ENCODE peak calls at places on chromosomes 12 and 14, in four cellular contexts. M, W, Z and R are unnamed samples.

GRCh38 chr12:94272280-94272679 is 123.9 kb downstream of the PLXNC1 start:
- DNase-seq in M (no peak), W (no peak), Z (no peak), R (no peak)

GRCh38 chr12:128455849-128456248 is 188.9 kb downstream of the TMEM132C start:
- DNase-seq in Z (no peak), W (no peak), M (no peak), R (no peak)

GRCh38 chr12:90970471-90970870 is 15.5 kb upstream of the CCER1 start:
- DNase-seq in Z (no peak), W (no peak), M (no peak), R (peak; percentile 30)

GRCh38 chr12:121802843-121803698 is 738 bp upstream of the SETD1B start:
- DNase-seq in M (peak; percentile 96), W (peak; percentile 89), Z (peak; percentile 88), R (peak; percentile 86)

GRCh38 chr12:71782007-71782406 is 27.3 kb downstream of the RAB21 start:
- DNase-seq in Z (no peak), M (no peak), W (no peak), R (no peak)

GRCh38 chr12:105223358-105223840 is 12.6 kb downstream of the APPL2 start:
- DNase-seq in M (no peak), Z (no peak), W (no peak), R (no peak)

GRCh38 chr14:61218765-61219164 is 62.4 kb downstream of the TMEM30B start:
- DNase-seq in Z (no peak), W (no peak), M (no peak), R (no peak)

GRCh38 chr14:69945905-69946304 is 66.7 kb downstream of the SMOC1 start:
- DNase-seq in M (no peak), W (no peak), Z (no peak), R (no peak)

GRCh38 chr14:24277606-24278321 is 6.4 kb upstream of the RABGGTA start:
- DNase-seq in Z (peak; percentile 43), M (no peak), W (no peak), R (no peak)

GRCh38 chr12:15044461-15044860 is 71.6 kb downstream of the PDE6H start:
- DNase-seq in Z (no peak), W (no peak), M (no peak), R (no peak)

GRCh38 chr14:41868396-41868795 is 261.7 kb downstream of the LRFN5 start:
- DNase-seq in W (no peak), M (no peak), Z (no peak), R (no peak)

GRCh38 chr12:57159341-57159740 is 11.9 kb upstream of the LRP1-AS start:
- DNase-seq in Z (no peak), W (no peak), M (no peak), R (no peak)

GRCh38 chr14:65415613-65416012 is 3.1 kb downstream of the FUT8 start:
- DNase-seq in M (no peak), W (no peak), Z (no peak), R (no peak)

GRCh38 chr12:24462946-24463345 is 486.0 kb downstream of the BCAT1 start:
- DNase-seq in M (no peak), W (no peak), Z (no peak), R (no peak)

GRCh38 chr14:23141706-23142467 is 22.8 kb upstream of the CEBPE start:
- DNase-seq in W (peak; percentile 68), Z (peak; percentile 58), M (peak; percentile 55), R (no peak)

GRCh38 chr12:80442426-80443222 is 1.4 kb upstream of the PTPRQ start:
- DNase-seq in Z (no peak), W (no peak), M (no peak), R (no peak)

GRCh38 chr14:69715725-69716482 is 51.0 kb upstream of the SRSF5 start:
- DNase-seq in Z (peak; percentile 80), W (peak; percentile 63), M (peak; percentile 27), R (peak; percentile 21)

GRCh38 chr12:19190292-19191031 is 60.9 kb downstream of the PLEKHA5 start:
- DNase-seq in W (no peak), Z (no peak), M (peak; percentile 47), R (no peak)

DNA sequence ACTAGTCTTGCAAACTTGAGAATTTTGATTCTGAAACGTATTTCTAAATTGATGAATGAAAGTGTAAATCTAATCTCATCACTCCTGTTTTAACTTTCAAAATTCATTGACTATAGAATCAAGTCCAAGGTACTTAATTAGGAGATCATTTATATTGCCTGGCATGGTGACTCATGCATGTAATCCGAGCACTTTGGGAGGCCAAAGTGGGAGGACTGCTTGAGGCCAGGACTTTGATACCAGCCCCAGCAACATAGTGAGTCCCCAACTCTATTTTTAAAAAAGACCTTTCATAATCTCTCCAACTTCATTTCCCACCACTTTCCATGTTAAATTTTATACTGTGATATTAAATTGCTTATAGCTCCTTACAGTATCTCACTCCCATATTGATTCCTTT is 3.0 kb upstream of the MIPOL1 start:
- DNase-seq in M (no peak), Z (no peak), W (no peak), R (peak; percentile 8)
- TF ChIP-seq CTCF in M (no peak), Z (no peak), W (no peak), R (no peak)

GRCh38 chr12:111268738-111269572 is 99.9 kb downstream of the PHETA1 start:
- DNase-seq in W (no peak), M (no peak), Z (no peak), R (peak; percentile 25)
- TF ChIP-seq CTCF in W (no peak), M (peak; percentile 76), Z (no peak), R (peak; percentile 81)

GRCh38 chr14:52950898-52951729 is at the start of gene FERMT2:
- DNase-seq in M (peak; percentile 71), Z (peak; percentile 87), W (peak; percentile 93), R (peak; percentile 91)
- TF ChIP-seq CTCF in M (no peak), Z (no peak), W (peak; percentile 28), R (no peak)

GRCh38 chr12:18153826-18154225 is 63.8 kb upstream of the RERGL start:
- DNase-seq in W (no peak), M (no peak), Z (no peak), R (no peak)
- TF ChIP-seq CTCF in W (no peak), M (no peak), Z (no peak), R (no peak)

GRCh38 chr12:64611430-64612286 is 1.4 kb downstream of the RASSF3 start:
- DNase-seq in M (peak; percentile 16), W (peak; percentile 52), Z (peak; percentile 43), R (no peak)
- TF ChIP-seq CTCF in M (no peak), W (no peak), Z (no peak), R (no peak)

DNA sequence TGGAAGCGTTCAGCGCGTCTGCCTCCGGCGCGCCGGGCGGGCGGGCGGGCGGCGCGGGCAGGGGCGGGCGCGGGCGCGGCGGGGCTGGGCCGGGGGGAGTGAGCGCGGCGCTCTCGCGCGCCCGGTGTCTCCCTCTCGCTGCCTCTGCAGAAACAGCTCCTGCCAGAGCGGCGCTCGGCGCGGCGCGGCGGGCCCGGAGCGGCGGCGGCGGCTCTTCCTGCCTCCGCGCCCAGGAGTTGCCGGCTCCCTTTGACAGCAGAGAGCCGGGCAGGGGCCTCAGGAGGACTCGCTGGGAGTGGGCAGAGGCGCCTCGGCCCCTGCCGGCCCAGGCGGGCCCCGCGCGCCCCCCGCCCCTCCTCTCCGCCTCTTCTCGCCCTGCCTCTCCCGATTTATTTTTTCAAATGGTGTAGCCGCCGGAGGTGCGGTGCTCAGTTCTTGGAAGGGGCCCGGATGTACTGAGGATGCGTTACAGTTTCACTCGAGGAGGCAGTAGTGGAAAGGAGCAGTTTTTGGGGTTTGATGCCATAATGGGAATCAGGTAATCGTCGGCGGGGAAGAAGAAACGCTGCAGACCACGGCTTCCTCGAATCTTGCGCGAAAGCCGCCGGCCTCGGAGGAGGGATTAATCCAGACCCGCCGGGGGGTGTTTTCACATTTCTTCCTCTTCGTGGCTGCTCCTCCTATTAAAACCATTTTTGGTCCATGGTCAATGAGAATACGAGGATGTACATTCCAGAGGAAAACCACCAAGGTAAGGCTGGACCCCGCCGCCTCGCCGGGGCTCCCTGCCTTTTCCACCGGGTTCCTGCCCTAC is at the start of gene CACNA1C:
- DNase-seq in M (peak; percentile 49), W (peak; percentile 80), Z (no peak), R (peak; percentile 15)
- TF ChIP-seq CTCF in M (peak; percentile 51), W (peak; percentile 81), Z (no peak), R (no peak)

GRCh38 chr14:22007278-22008097 is 333.9 kb upstream of the OR4E1 start:
- DNase-seq in W (no peak), Z (no peak), M (no peak), R (no peak)
- TF ChIP-seq CTCF in W (no peak), Z (no peak), M (no peak), R (no peak)

DNA sequence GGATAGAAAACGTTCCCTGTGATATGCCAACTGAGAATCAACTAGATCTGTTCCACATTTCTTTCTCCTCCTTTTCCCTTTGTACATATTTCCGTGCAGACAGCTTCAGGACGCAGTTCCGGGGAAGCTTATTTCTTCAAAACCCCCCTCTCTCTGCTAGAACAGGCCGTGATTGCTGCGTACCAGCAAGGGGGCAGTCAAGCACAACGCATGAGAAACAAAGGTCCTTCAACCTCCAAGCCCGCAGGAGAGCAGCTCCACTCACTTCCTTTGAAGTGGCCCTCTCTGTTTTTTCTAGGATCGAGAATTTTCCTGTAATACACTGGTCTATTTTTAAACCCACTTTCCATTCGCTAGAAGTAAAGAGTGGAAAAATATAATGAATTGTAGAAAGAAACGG is 80.8 kb downstream of the ZNF664 start:
- DNase-seq in W (peak; percentile 69), Z (peak; percentile 49), M (peak; percentile 48), R (no peak)
- TF ChIP-seq CTCF in W (peak; percentile 81), Z (peak; percentile 60), M (peak; percentile 71), R (no peak)

GRCh38 chr12:46382974-46383653 is 10.5 kb upstream of the SLC38A2 start:
- DNase-seq in W (peak; percentile 98), Z (peak; percentile 97), M (peak; percentile 95), R (peak; percentile 94)
- TF ChIP-seq CTCF in W (peak; percentile 48), Z (peak; percentile 8), M (peak; percentile 48), R (no peak)